ENCODE peak calls at places on chromosome 7, in nine cellular contexts. One of them, this sample, is unnamed. For H3K4me1, the result is how much of the 10 kb centered on the place peaks cover.

GRCh38 chr7:91710896-91711295 is 169.6 kb downstream of the MTERF1 start:
- DNase-seq in cardiac muscle cell: no peak
- DNase-seq in transverse colon: no peak
- DNase-seq in colonic mucosa: no peak
- DNase-seq in gastrocnemius medialis: no peak
- DNase-seq in ovary: no peak
- DNase-seq in Panc1: no peak
- DNase-seq in thyroid gland: no peak
- DNase-seq in spleen: no peak
- DNase-seq in this sample: no peak

GRCh38 chr7:81618400-81619014 is 151.3 kb downstream of the HGF start:
- DNase-seq in cardiac muscle cell: peak
- DNase-seq in transverse colon: no peak
- DNase-seq in colonic mucosa: no peak
- DNase-seq in gastrocnemius medialis: no peak
- DNase-seq in ovary: no peak
- DNase-seq in Panc1: no peak
- DNase-seq in thyroid gland: no peak
- DNase-seq in spleen: no peak
- DNase-seq in this sample: no peak

GRCh38 chr7:131031100-131031868 is 296.4 kb upstream of the MKLN1 start:
- DNase-seq in cardiac muscle cell: no peak
- DNase-seq in transverse colon: no peak
- DNase-seq in colonic mucosa: no peak
- DNase-seq in gastrocnemius medialis: no peak
- DNase-seq in ovary: no peak
- DNase-seq in Panc1: no peak
- DNase-seq in thyroid gland: no peak
- DNase-seq in spleen: no peak
- DNase-seq in this sample: no peak

GRCh38 chr7:24580283-24580946 is 7.2 kb downstream of the PALS2 start:
- DNase-seq in cardiac muscle cell: no peak
- DNase-seq in transverse colon: no peak
- DNase-seq in colonic mucosa: no peak
- DNase-seq in gastrocnemius medialis: no peak
- DNase-seq in ovary: no peak
- DNase-seq in Panc1: no peak
- DNase-seq in thyroid gland: no peak
- DNase-seq in spleen: no peak
- DNase-seq in this sample: no peak

GRCh38 chr7:108261560-108262255 is 131.5 kb upstream of the LAMB4 start:
- DNase-seq in cardiac muscle cell: no peak
- DNase-seq in transverse colon: no peak
- DNase-seq in colonic mucosa: no peak
- DNase-seq in gastrocnemius medialis: no peak
- DNase-seq in ovary: no peak
- DNase-seq in Panc1: no peak
- DNase-seq in thyroid gland: no peak
- DNase-seq in spleen: no peak
- DNase-seq in this sample: no peak

GRCh38 chr7:107936312-107936711 is 45.3 kb downstream of the DLD start:
- DNase-seq in cardiac muscle cell: no peak
- DNase-seq in transverse colon: no peak
- DNase-seq in colonic mucosa: no peak
- DNase-seq in gastrocnemius medialis: no peak
- DNase-seq in ovary: no peak
- DNase-seq in Panc1: no peak
- DNase-seq in thyroid gland: no peak
- DNase-seq in spleen: no peak
- DNase-seq in this sample: no peak

GRCh38 chr7:5426226-5426475 is 2.5 kb upstream of the TNRC18 start:
- DNase-seq in cardiac muscle cell: no peak
- DNase-seq in transverse colon: no peak
- DNase-seq in colonic mucosa: no peak
- DNase-seq in gastrocnemius medialis: no peak
- DNase-seq in ovary: no peak
- DNase-seq in Panc1: no peak
- DNase-seq in thyroid gland: no peak
- DNase-seq in spleen: no peak
- DNase-seq in this sample: no peak

GRCh38 chr7:105136221-105136620 is 122.2 kb downstream of the KMT2E start:
- DNase-seq in cardiac muscle cell: no peak
- DNase-seq in transverse colon: no peak
- DNase-seq in colonic mucosa: no peak
- DNase-seq in gastrocnemius medialis: no peak
- DNase-seq in ovary: no peak
- DNase-seq in Panc1: peak
- DNase-seq in thyroid gland: no peak
- DNase-seq in spleen: no peak
- DNase-seq in this sample: no peak

GRCh38 chr7:11650504-11650903 is 181.5 kb downstream of the THSD7A start:
- DNase-seq in cardiac muscle cell: no peak
- DNase-seq in transverse colon: no peak
- DNase-seq in colonic mucosa: no peak
- DNase-seq in gastrocnemius medialis: no peak
- DNase-seq in ovary: no peak
- DNase-seq in Panc1: no peak
- DNase-seq in thyroid gland: no peak
- DNase-seq in spleen: no peak
- DNase-seq in this sample: no peak

GRCh38 chr7:70726951-70727378 is 405.0 kb upstream of the GALNT17 start:
- DNase-seq in cardiac muscle cell: no peak
- DNase-seq in transverse colon: no peak
- DNase-seq in colonic mucosa: no peak
- DNase-seq in gastrocnemius medialis: no peak
- DNase-seq in ovary: no peak
- DNase-seq in Panc1: no peak
- DNase-seq in thyroid gland: no peak
- DNase-seq in spleen: no peak
- DNase-seq in this sample: no peak

GRCh38 chr7:132321387-132321786 is 254.9 kb downstream of the PLXNA4 start:
- DNase-seq in cardiac muscle cell: peak
- DNase-seq in transverse colon: no peak
- DNase-seq in colonic mucosa: no peak
- DNase-seq in gastrocnemius medialis: no peak
- DNase-seq in ovary: no peak
- DNase-seq in Panc1: no peak
- DNase-seq in thyroid gland: peak
- DNase-seq in spleen: no peak
- DNase-seq in this sample: no peak

GRCh38 chr7:117069379-117069778 is 116.1 kb downstream of the ST7 start:
- DNase-seq in cardiac muscle cell: no peak
- DNase-seq in transverse colon: no peak
- DNase-seq in colonic mucosa: no peak
- DNase-seq in gastrocnemius medialis: no peak
- DNase-seq in ovary: no peak
- DNase-seq in Panc1: no peak
- DNase-seq in thyroid gland: no peak
- DNase-seq in spleen: no peak
- DNase-seq in this sample: no peak
- H3K4me3 ChIP-seq in cardiac muscle cell: no peak
- H3K4me3 ChIP-seq in transverse colon: no peak
- H3K4me3 ChIP-seq in colonic mucosa: no peak
- H3K4me3 ChIP-seq in gastrocnemius medialis: no peak
- H3K4me3 ChIP-seq in ovary: no peak
- H3K4me3 ChIP-seq in Panc1: no peak
- H3K4me3 ChIP-seq in thyroid gland: no peak
- H3K4me3 ChIP-seq in spleen: no peak
- H3K4me3 ChIP-seq in this sample: no peak

GRCh38 chr7:21135437-21135836 is 292.4 kb upstream of the SP4 start:
- DNase-seq in cardiac muscle cell: no peak
- DNase-seq in transverse colon: no peak
- DNase-seq in colonic mucosa: peak
- DNase-seq in gastrocnemius medialis: no peak
- DNase-seq in ovary: no peak
- DNase-seq in Panc1: no peak
- DNase-seq in thyroid gland: no peak
- DNase-seq in spleen: no peak
- DNase-seq in this sample: no peak

GRCh38 chr7:21141476-21141875 is 286.4 kb upstream of the SP4 start:
- DNase-seq in cardiac muscle cell: no peak
- DNase-seq in transverse colon: no peak
- DNase-seq in colonic mucosa: no peak
- DNase-seq in gastrocnemius medialis: no peak
- DNase-seq in ovary: no peak
- DNase-seq in Panc1: no peak
- DNase-seq in thyroid gland: no peak
- DNase-seq in spleen: no peak
- DNase-seq in this sample: no peak

GRCh38 chr7:21134631-21135030 is 293.3 kb upstream of the SP4 start:
- DNase-seq in cardiac muscle cell: no peak
- DNase-seq in transverse colon: no peak
- DNase-seq in colonic mucosa: no peak
- DNase-seq in gastrocnemius medialis: no peak
- DNase-seq in ovary: no peak
- DNase-seq in Panc1: no peak
- DNase-seq in thyroid gland: no peak
- DNase-seq in spleen: no peak
- DNase-seq in this sample: no peak

GRCh38 chr7:21140622-21141021 is 287.3 kb upstream of the SP4 start:
- DNase-seq in cardiac muscle cell: no peak
- DNase-seq in transverse colon: peak
- DNase-seq in colonic mucosa: peak
- DNase-seq in gastrocnemius medialis: no peak
- DNase-seq in ovary: no peak
- DNase-seq in Panc1: no peak
- DNase-seq in thyroid gland: no peak
- DNase-seq in spleen: no peak
- DNase-seq in this sample: no peak

DNA sequence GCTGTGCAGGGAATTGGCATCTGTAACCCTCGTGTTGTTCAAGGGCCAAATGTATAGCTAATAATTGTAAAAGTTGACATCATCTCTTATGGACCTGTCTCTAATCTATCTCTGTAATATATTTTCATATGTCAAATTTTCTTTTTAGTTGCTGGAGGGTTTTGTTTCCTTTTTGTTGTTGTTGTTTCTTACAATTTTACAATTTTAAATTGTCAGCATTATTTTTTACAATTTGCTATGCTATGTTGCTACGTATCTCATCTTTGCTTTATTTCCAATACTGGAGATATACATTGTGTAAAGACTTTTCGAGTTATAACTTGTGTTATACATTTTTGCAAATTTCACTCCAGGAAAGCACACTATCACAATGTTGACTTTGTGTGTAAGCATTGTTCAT is 290.2 kb upstream of the SP4 start:
- DNase-seq in cardiac muscle cell: no peak
- DNase-seq in transverse colon: no peak
- DNase-seq in colonic mucosa: no peak
- DNase-seq in gastrocnemius medialis: no peak
- DNase-seq in ovary: no peak
- DNase-seq in Panc1: no peak
- DNase-seq in thyroid gland: no peak
- DNase-seq in spleen: no peak
- DNase-seq in this sample: no peak
- TF ChIP-seq CTCF in cardiac muscle cell: no peak
- TF ChIP-seq CTCF in transverse colon: no peak
- TF ChIP-seq CTCF in colonic mucosa: no peak
- TF ChIP-seq CTCF in gastrocnemius medialis: no peak
- TF ChIP-seq CTCF in ovary: no peak
- TF ChIP-seq CTCF in Panc1: no peak
- TF ChIP-seq CTCF in thyroid gland: no peak
- TF ChIP-seq CTCF in spleen: no peak
- TF ChIP-seq CTCF in this sample: no peak

DNA sequence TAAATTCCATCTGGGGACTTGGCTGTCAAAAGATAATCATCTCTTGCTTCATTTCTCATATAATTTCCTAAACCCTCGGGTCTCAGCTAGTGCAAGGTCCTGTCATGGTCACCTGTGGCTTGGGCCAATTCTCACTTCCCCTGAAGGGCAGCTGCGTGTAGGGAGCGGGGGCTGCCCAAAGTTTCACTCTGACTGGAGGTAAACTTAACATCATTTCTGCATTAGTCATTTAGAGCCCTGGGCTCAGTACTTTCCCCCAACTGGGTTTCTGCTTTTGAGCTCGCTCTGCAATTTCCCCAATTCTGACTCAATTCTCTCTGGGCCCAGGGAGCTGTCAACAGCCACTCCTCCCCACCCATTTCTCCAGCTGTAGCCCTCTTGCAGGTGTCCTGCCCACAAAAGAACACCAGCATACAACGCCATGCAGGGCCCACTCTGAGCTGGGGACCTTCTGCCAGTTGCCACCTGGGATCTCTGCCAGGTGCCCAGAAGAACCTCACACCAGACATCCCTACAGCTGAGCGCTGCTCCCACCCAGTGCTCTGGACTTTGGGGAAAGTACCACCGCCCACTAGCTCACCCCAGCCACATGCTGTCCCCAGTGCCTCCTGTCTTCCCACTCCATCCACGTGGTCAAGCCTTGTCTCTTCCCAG is 37.9 kb downstream of the VOPP1 start:
- DNase-seq in cardiac muscle cell: peak
- DNase-seq in transverse colon: peak
- DNase-seq in colonic mucosa: no peak
- DNase-seq in gastrocnemius medialis: peak
- DNase-seq in ovary: no peak
- DNase-seq in Panc1: no peak
- DNase-seq in thyroid gland: no peak
- DNase-seq in spleen: peak
- DNase-seq in this sample: no peak
- H3K4me1 ChIP-seq in cardiac muscle cell: under half
- H3K4me1 ChIP-seq in transverse colon: under half
- H3K4me1 ChIP-seq in colonic mucosa: under half
- H3K4me1 ChIP-seq in gastrocnemius medialis: half or more
- H3K4me1 ChIP-seq in ovary: under half
- H3K4me1 ChIP-seq in Panc1: under half
- H3K4me1 ChIP-seq in thyroid gland: under half
- H3K4me1 ChIP-seq in spleen: half or more
- H3K4me1 ChIP-seq in this sample: under half

DNA sequence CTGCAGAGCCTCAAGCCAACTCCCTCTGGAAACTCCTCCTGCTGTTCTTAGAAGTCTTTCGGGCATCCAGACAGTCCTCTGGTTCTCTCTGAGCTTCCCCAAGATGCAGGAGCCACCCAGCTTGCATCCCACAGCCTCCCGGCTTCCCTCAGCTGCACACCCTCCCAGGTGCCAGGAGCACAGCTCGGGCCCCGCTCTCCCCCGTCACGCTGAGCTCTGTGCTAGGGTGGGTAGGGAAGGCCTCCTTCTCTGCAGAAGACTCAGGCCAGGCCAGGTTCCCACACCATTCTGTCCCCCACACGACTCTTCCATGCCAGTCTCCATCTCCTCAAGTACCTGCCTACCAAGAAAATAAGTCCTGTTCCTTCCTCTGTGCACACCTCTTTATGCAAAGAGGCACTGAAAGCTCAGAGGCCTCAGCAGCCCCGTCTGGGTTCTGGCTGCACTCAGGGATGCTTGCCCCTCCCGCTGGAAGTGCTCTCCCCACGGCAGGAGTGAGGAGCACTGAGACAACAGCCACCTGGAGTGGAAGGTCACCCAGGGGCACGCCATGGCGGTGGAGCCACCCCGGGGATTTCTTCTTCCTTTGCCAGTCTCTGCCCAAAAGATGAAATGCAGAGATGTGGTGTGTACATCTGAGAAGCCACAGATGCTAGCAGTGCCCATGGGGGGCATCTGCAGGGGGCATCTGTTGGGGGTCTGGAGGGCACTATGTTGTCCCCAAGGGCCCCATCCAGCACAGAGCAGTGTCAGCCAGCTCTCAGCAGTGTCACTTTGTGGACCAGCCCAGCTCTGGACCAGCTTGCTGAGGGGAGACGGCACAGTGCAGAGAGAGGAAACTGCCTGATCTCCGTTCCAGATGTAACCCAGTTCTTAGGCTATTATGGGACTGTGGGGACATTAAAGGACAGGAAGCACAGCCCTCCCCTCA is 536.9 kb downstream of the PTPRN2 start:
- DNase-seq in cardiac muscle cell: no peak
- DNase-seq in transverse colon: no peak
- DNase-seq in colonic mucosa: no peak
- DNase-seq in gastrocnemius medialis: no peak
- DNase-seq in ovary: no peak
- DNase-seq in Panc1: no peak
- DNase-seq in thyroid gland: no peak
- DNase-seq in spleen: peak
- DNase-seq in this sample: no peak
- H3K4me3 ChIP-seq in cardiac muscle cell: no peak
- H3K4me3 ChIP-seq in transverse colon: no peak
- H3K4me3 ChIP-seq in colonic mucosa: no peak
- H3K4me3 ChIP-seq in gastrocnemius medialis: no peak
- H3K4me3 ChIP-seq in ovary: no peak
- H3K4me3 ChIP-seq in Panc1: no peak
- H3K4me3 ChIP-seq in thyroid gland: no peak
- H3K4me3 ChIP-seq in spleen: no peak
- H3K4me3 ChIP-seq in this sample: no peak